ENCODE peak calls at places on chromosomes 5 and 9, in eight cellular contexts. M, R, F, K, W, N, Q and O are unnamed samples.

GRCh38 chr5:62346727-62347126 is 40.7 kb downstream of the KIF2A start:
- DNase-seq in M (no peak), R (no peak), F (no peak), K (no peak), W (no peak), N (no peak), Q (no peak), O (no peak)

GRCh38 chr5:172117977-172118701 is 69.9 kb downstream of the STK10 start:
- DNase-seq in M (no peak), R (no peak), F (no peak), K (no peak), W (no peak), N (no peak), Q (no peak), O (no peak)

GRCh38 chr5:160174780-160175437 is 54.4 kb upstream of the FABP6 start:
- DNase-seq in M (peak), R (no peak), F (no peak), K (no peak), W (no peak), N (no peak), Q (no peak), O (no peak)

GRCh38 chr5:35773936-35774335 is 82.8 kb upstream of the IL7R start:
- DNase-seq in M (no peak), R (no peak), F (no peak), K (no peak), W (no peak), N (no peak), Q (no peak), O (peak)

GRCh38 chr5:170603578-170604565 is 100.1 kb downstream of the KCNIP1 start:
- DNase-seq in M (peak), R (peak), F (peak), K (peak), W (peak), N (no peak), Q (peak), O (peak)

GRCh38 chr5:97297063-97297715 is 114.1 kb upstream of the RIOK2 start:
- DNase-seq in M (no peak), R (no peak), F (peak), K (peak), W (peak), N (no peak), Q (peak), O (peak)

GRCh38 chr9:133642708-133643361 is 6.7 kb downstream of the DBH start:
- DNase-seq in M (no peak), R (no peak), F (no peak), K (no peak), W (no peak), N (no peak), Q (no peak), O (no peak)

GRCh38 chr5:90308787-90309585 is 100.6 kb downstream of the CETN3 start:
- DNase-seq in M (no peak), R (no peak), F (peak), K (peak), W (no peak), N (no peak), Q (no peak), O (no peak)

GRCh38 chr5:173592050-173592669 is 24.3 kb downstream of the BOD1 start:
- DNase-seq in M (no peak), R (no peak), F (peak), K (no peak), W (no peak), N (no peak), Q (peak), O (no peak)

GRCh38 chr9:134554750-134555655 is 86.6 kb upstream of the COL5A1 start:
- DNase-seq in M (no peak), R (no peak), F (no peak), K (no peak), W (peak), N (no peak), Q (no peak), O (no peak)

GRCh38 chr5:56328753-56329560 is 95.8 kb upstream of the ANKRD55 start:
- DNase-seq in M (peak), R (no peak), F (peak), K (peak), W (peak), N (no peak), Q (peak), O (peak)

GRCh38 chr9:121718063-121718462 is 66.6 kb downstream of the DAB2IP start:
- DNase-seq in M (peak), R (peak), F (no peak), K (no peak), W (peak), N (no peak), Q (no peak), O (peak)

GRCh38 chr9:130327781-130328348 is 62.3 kb downstream of the HMCN2 start:
- DNase-seq in M (no peak), R (peak), F (no peak), K (no peak), W (no peak), N (peak), Q (no peak), O (peak)
- H3K4me3 ChIP-seq in M (no peak), R (no peak), F (no peak), K (no peak), W (no peak), N (no peak), Q (no peak), O (no peak)

GRCh38 chr9:131273791-131274673 is 2.3 kb downstream of the FAM78A start:
- DNase-seq in M (no peak), R (no peak), F (no peak), K (no peak), W (no peak), N (no peak), Q (no peak), O (no peak)
- H3K4me3 ChIP-seq in M (no peak), R (peak), F (no peak), K (peak), W (no peak), N (peak), Q (no peak), O (no peak)

DNA sequence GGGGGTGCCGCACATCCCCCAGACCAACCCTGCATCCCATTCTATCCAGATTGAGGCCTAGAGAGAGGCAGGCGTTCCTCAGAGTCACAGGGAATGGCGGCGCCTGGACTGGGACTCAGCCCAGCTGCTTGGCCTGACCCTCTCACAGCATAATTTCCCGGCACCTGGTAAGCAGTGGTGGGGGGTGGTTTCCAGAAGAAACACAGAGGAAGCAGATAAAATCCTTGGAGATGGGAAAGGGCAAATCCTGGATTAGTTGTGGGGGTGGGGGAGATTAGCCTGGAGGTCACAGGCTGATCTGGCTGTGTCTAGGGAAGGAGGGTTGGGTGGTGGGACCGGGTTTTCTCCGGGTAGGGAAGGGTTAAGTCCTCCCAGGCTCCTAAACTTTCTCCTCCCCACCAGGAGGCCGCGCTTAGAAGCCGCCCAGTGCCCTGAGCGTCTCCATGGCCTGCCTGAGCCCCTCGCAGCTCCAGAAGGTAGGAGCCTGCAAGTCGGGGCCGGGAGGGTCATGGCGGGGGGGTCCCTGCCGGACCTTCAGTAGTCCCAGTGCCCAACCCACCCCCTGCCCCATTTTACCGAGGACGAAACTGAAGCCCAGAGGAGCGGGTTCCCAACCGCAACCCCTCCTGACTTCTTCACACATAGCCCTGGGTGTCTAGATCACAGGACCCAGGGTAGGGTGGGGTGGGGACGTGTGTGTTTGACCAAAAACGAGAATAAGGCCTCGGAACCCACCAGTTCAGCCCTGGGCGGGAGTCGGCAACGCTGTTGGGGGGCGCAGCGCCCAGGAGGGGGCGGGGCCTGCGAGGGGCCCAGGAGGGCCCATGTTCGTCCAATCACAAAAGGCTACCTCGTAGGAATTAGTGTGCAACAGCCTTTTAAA is 1.3 kb downstream of the PHYHD1 start:
- DNase-seq in M (peak), R (peak), F (no peak), K (peak), W (peak), N (peak), Q (peak), O (no peak)
- H3K4me3 ChIP-seq in M (peak), R (peak), F (no peak), K (peak), W (peak), N (peak), Q (peak), O (peak)

DNA sequence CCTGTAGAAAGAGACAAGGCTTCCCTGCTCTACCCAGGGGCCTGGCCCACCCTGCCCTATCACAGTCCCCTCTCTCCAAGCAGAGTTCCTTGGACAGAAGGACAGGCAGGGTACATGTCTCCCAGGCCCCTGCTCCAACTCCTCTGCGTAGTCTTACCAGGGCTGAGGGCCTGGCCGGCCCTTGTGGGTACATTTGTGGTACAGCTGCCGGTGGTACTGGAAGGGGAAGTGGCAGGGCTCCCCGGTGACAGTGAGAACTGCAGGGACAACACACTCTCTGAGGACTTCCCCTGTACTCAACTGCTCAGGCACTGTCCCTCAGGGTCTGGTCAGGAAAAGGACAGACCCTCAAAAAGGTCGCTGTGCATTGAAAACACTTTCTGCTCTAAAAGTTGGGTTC is 3.6 kb downstream of the F12 start:
- DNase-seq in M (no peak), R (peak), F (no peak), K (no peak), W (no peak), N (no peak), Q (no peak), O (no peak)
- H3K4me3 ChIP-seq in M (no peak), R (no peak), F (no peak), K (no peak), W (no peak), N (no peak), Q (no peak), O (no peak)

GRCh38 chr5:167952278-167952990 is 339.0 kb upstream of the WWC1 start:
- DNase-seq in M (no peak), R (no peak), F (no peak), K (no peak), W (no peak), N (no peak), Q (no peak), O (no peak)
- H3K4me3 ChIP-seq in M (no peak), R (peak), F (no peak), K (no peak), W (no peak), N (no peak), Q (no peak), O (no peak)

GRCh38 chr5:108801776-108802175 is 54.1 kb downstream of the FER start:
- DNase-seq in M (peak), R (no peak), F (peak), K (peak), W (peak), N (no peak), Q (no peak), O (peak)
- H3K4me3 ChIP-seq in M (no peak), R (no peak), F (peak), K (no peak), W (no peak), N (no peak), Q (no peak), O (no peak)

GRCh38 chr5:123916331-123917121 is 404.5 kb downstream of the CSNK1G3 start:
- DNase-seq in M (peak), R (no peak), F (peak), K (no peak), W (peak), N (no peak), Q (no peak), O (peak)
- H3K4me3 ChIP-seq in M (no peak), R (peak), F (no peak), K (no peak), W (no peak), N (no peak), Q (no peak), O (no peak)